ENCODE peak calls at places on chromosomes 4 and X, in seven cellular contexts. One of them, this sample, is unnamed.

GRCh38 chrX:71282514-71283408 is 674 bp upstream of the NONO start:
- DNase-seq in neuronal stem cell: peak; percentile 6
- DNase-seq in IMR-90: peak; percentile 45
- DNase-seq in mesenchymal stem cell: no peak
- DNase-seq in trophoblast cell: no peak
- DNase-seq in mesendoderm: peak; percentile 57
- DNase-seq in H1: no peak
- DNase-seq in this sample: no peak

GRCh38 chrX:1185556-1185955 is 26.9 kb downstream of the CRLF2 start:
- DNase-seq in neuronal stem cell: no peak
- DNase-seq in IMR-90: no peak
- DNase-seq in mesenchymal stem cell: no peak
- DNase-seq in trophoblast cell: no peak
- DNase-seq in mesendoderm: no peak
- DNase-seq in H1: no peak
- DNase-seq in this sample: peak; percentile 3

GRCh38 chrX:2320580-2321327 is 180.0 kb downstream of the DHRSX start:
- DNase-seq in neuronal stem cell: no peak
- DNase-seq in IMR-90: peak; percentile 77
- DNase-seq in mesenchymal stem cell: peak; percentile 80
- DNase-seq in trophoblast cell: peak; percentile 56
- DNase-seq in mesendoderm: peak; percentile 8
- DNase-seq in H1: no peak
- DNase-seq in this sample: no peak

GRCh38 chr4:22736912-22737311 is 44.2 kb downstream of the GBA3 start:
- DNase-seq in neuronal stem cell: no peak
- DNase-seq in IMR-90: no peak
- DNase-seq in mesenchymal stem cell: no peak
- DNase-seq in trophoblast cell: no peak
- DNase-seq in mesendoderm: no peak
- DNase-seq in H1: no peak
- DNase-seq in this sample: no peak

GRCh38 chr4:26803462-26803861 is 57.2 kb upstream of the STIM2 start:
- DNase-seq in neuronal stem cell: peak; percentile 20
- DNase-seq in IMR-90: no peak
- DNase-seq in mesenchymal stem cell: no peak
- DNase-seq in trophoblast cell: no peak
- DNase-seq in mesendoderm: peak; percentile 72
- DNase-seq in H1: no peak
- DNase-seq in this sample: peak; percentile 34

GRCh38 chrX:139932901-139933796 is at the start of gene ATP11C:
- DNase-seq in neuronal stem cell: peak; percentile 74
- DNase-seq in IMR-90: peak; percentile 83
- DNase-seq in mesenchymal stem cell: peak; percentile 87
- DNase-seq in trophoblast cell: peak; percentile 51
- DNase-seq in mesendoderm: peak; percentile 91
- DNase-seq in H1: peak; percentile 56
- DNase-seq in this sample: peak; percentile 82

GRCh38 chr4:52954771-52955170 is 92.7 kb downstream of the RASL11B start:
- DNase-seq in neuronal stem cell: no peak
- DNase-seq in IMR-90: peak; percentile 38
- DNase-seq in mesenchymal stem cell: no peak
- DNase-seq in trophoblast cell: no peak
- DNase-seq in mesendoderm: no peak
- DNase-seq in H1: no peak
- DNase-seq in this sample: no peak

GRCh38 chr4:38509551-38509950 is 154.4 kb upstream of the KLF3 start:
- DNase-seq in neuronal stem cell: no peak
- DNase-seq in IMR-90: no peak
- DNase-seq in mesenchymal stem cell: no peak
- DNase-seq in trophoblast cell: no peak
- DNase-seq in mesendoderm: no peak
- DNase-seq in H1: no peak
- DNase-seq in this sample: no peak

GRCh38 chr4:158715787-158716186 is 7.4 kb downstream of the PPID start:
- DNase-seq in neuronal stem cell: no peak
- DNase-seq in IMR-90: no peak
- DNase-seq in mesenchymal stem cell: no peak
- DNase-seq in trophoblast cell: no peak
- DNase-seq in mesendoderm: no peak
- DNase-seq in H1: no peak
- DNase-seq in this sample: no peak

GRCh38 chr4:158710814-158711213 is 12.4 kb downstream of the PPID start:
- DNase-seq in neuronal stem cell: no peak
- DNase-seq in IMR-90: peak; percentile 8
- DNase-seq in mesenchymal stem cell: peak; percentile 20
- DNase-seq in trophoblast cell: no peak
- DNase-seq in mesendoderm: peak; percentile 14
- DNase-seq in H1: no peak
- DNase-seq in this sample: no peak

DNA sequence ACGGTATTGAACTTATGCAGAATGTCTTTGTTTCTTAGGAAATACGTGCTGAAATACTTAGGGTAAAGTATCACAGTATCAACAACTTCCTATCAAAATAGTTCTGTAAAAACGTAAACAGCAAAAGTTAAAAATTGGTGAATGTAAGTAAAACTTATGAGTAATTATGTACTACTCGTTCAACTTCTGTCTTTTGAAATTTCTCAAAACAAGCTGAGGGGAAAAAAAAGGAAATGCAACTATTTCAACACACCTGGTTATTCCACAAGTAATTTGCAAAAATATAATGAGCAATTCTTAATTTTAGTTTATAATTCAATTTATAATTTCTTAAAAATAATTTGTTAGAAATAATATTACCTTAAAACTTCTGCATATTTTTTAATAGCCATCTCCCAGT is 8.3 kb downstream of the PPID start:
- DNase-seq in neuronal stem cell: no peak
- DNase-seq in IMR-90: no peak
- DNase-seq in mesenchymal stem cell: no peak
- DNase-seq in trophoblast cell: no peak
- DNase-seq in mesendoderm: no peak
- DNase-seq in H1: no peak
- DNase-seq in this sample: no peak
- H3K9ac ChIP-seq in neuronal stem cell: no peak overlapping the region
- H3K9ac ChIP-seq in IMR-90: no peak overlapping the region
- H3K9ac ChIP-seq in mesenchymal stem cell: no peak overlapping the region
- H3K9ac ChIP-seq in trophoblast cell: no peak overlapping the region
- H3K9ac ChIP-seq in mesendoderm: no peak overlapping the region
- H3K9ac ChIP-seq in H1: no peak overlapping the region
- H3K9ac ChIP-seq in this sample: no peak overlapping the region

GRCh38 chr4:3401436-3402171 is 40.2 kb upstream of the HGFAC start:
- DNase-seq in neuronal stem cell: no peak
- DNase-seq in IMR-90: no peak
- DNase-seq in mesenchymal stem cell: no peak
- DNase-seq in trophoblast cell: no peak
- DNase-seq in mesendoderm: no peak
- DNase-seq in H1: no peak
- DNase-seq in this sample: no peak

GRCh38 chr4:3405176-3405575 is 36.6 kb upstream of the HGFAC start:
- DNase-seq in neuronal stem cell: no peak
- DNase-seq in IMR-90: no peak
- DNase-seq in mesenchymal stem cell: no peak
- DNase-seq in trophoblast cell: no peak
- DNase-seq in mesendoderm: no peak
- DNase-seq in H1: no peak
- DNase-seq in this sample: no peak

GRCh38 chr4:3404546-3404945 is 37.2 kb upstream of the HGFAC start:
- DNase-seq in neuronal stem cell: no peak
- DNase-seq in IMR-90: no peak
- DNase-seq in mesenchymal stem cell: no peak
- DNase-seq in trophoblast cell: no peak
- DNase-seq in mesendoderm: no peak
- DNase-seq in H1: no peak
- DNase-seq in this sample: no peak

GRCh38 chr4:3403104-3403906 is 38.5 kb upstream of the HGFAC start:
- DNase-seq in neuronal stem cell: no peak
- DNase-seq in IMR-90: no peak
- DNase-seq in mesenchymal stem cell: no peak
- DNase-seq in trophoblast cell: no peak
- DNase-seq in mesendoderm: no peak
- DNase-seq in H1: no peak
- DNase-seq in this sample: no peak

DNA sequence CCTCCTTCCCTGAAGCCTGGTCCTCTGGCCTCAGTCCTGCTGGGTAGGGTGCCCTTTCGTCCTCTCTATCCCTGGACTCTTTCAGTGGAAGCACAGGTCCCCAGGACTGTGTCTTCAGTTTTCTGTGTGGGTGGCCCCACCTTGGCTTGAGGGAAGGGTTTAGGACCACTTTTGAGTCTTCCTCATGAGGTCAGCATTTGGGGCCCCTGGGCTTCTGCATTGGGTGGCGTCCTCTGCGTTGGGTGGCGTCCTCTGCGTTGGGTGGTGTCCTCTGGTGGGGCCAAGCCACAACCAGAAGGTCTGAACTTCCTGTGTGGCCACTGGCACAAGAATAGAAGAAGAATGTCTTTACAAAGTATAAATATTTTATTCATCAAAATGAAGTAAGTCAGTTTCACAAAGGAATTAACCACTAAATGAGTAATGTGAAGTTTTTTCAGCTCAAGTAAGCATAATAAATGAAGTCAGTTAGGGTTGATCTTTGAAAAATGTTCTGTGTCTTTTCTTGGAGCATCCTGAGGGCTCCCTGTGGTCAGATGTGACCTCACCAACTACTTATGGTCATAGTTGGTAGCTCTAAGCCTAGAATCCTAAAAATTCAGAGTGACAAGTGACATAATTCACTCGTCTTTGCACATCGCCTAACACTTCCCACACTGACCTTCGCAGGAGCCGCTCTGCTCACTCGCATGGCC is 39.2 kb upstream of the HGFAC start:
- DNase-seq in neuronal stem cell: no peak
- DNase-seq in IMR-90: peak; percentile 36
- DNase-seq in mesenchymal stem cell: peak; percentile 43
- DNase-seq in trophoblast cell: no peak
- DNase-seq in mesendoderm: no peak
- DNase-seq in H1: no peak
- DNase-seq in this sample: no peak
- H2AK5ac ChIP-seq in neuronal stem cell: no peak overlapping the region
- H2AK5ac ChIP-seq in IMR-90: peak overlapping the region; percentile 76
- H2AK5ac ChIP-seq in mesenchymal stem cell: peak overlapping the region; percentile 92
- H2AK5ac ChIP-seq in trophoblast cell: no peak overlapping the region
- H2AK5ac ChIP-seq in mesendoderm: no peak overlapping the region
- H2AK5ac ChIP-seq in H1: no peak overlapping the region
- H2AK5ac ChIP-seq in this sample: no peak overlapping the region

GRCh38 chrX:7116081-7116480 is 31.4 kb upstream of the STS start:
- DNase-seq in neuronal stem cell: no peak
- DNase-seq in IMR-90: no peak
- DNase-seq in mesenchymal stem cell: no peak
- DNase-seq in trophoblast cell: no peak
- DNase-seq in mesendoderm: no peak
- DNase-seq in H1: no peak
- DNase-seq in this sample: no peak
- H3K4me1 ChIP-seq in neuronal stem cell: peaks cover 2% of the 10 kb centered on the region
- H3K4me1 ChIP-seq in IMR-90: peaks cover 4% of the 10 kb centered on the region
- H3K4me1 ChIP-seq in mesenchymal stem cell: peaks cover 1% of the 10 kb centered on the region
- H3K4me1 ChIP-seq in trophoblast cell: peaks cover 2% of the 10 kb centered on the region
- H3K4me1 ChIP-seq in mesendoderm: peaks cover 4% of the 10 kb centered on the region
- H3K4me1 ChIP-seq in H1: no peaks in the 10 kb centered on the region
- H3K4me1 ChIP-seq in this sample: peaks cover 5% of the 10 kb centered on the region

DNA sequence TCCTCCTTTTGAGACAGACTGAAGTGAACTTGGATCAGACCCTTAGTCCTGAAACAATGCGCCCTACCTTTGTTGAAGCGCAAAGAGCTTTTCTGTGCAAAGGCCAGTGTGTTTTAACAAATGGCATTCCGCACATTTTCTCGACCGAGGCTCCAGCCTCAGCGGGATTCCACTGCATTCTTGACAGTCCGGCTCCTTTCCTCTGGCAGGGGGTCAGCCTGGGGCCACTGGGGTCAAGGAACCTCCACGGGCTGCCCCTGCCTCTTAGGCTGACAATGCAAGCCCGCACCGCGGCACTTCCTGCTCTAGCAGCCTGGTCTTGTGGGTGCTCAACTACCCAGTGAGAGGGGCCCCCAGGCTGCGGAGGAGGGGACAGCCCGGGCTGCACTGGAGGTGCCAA is 47.2 kb upstream of the TFDP3 start:
- DNase-seq in neuronal stem cell: peak; percentile 85
- DNase-seq in IMR-90: no peak
- DNase-seq in mesenchymal stem cell: peak; percentile 12
- DNase-seq in trophoblast cell: peak; percentile 32
- DNase-seq in mesendoderm: peak; percentile 94
- DNase-seq in H1: peak; percentile 71
- DNase-seq in this sample: peak; percentile 80
- H3K9ac ChIP-seq in neuronal stem cell: no peak overlapping the region
- H3K9ac ChIP-seq in IMR-90: no peak overlapping the region
- H3K9ac ChIP-seq in mesenchymal stem cell: no peak overlapping the region
- H3K9ac ChIP-seq in trophoblast cell: no peak overlapping the region
- H3K9ac ChIP-seq in mesendoderm: no peak overlapping the region
- H3K9ac ChIP-seq in H1: no peak overlapping the region
- H3K9ac ChIP-seq in this sample: no peak overlapping the region

GRCh38 chrX:56563231-56564116 is at the start of gene UBQLN2:
- DNase-seq in neuronal stem cell: peak; percentile 39
- DNase-seq in IMR-90: peak; percentile 70
- DNase-seq in mesenchymal stem cell: peak; percentile 79
- DNase-seq in trophoblast cell: peak; percentile 48
- DNase-seq in mesendoderm: peak; percentile 81
- DNase-seq in H1: no peak
- DNase-seq in this sample: peak; percentile 71
- H2AK5ac ChIP-seq in neuronal stem cell: no peak within 1 kb of the TSS
- H2AK5ac ChIP-seq in IMR-90: no peak within 1 kb of the TSS
- H2AK5ac ChIP-seq in mesenchymal stem cell: no peak within 1 kb of the TSS
- H2AK5ac ChIP-seq in trophoblast cell: no peak within 1 kb of the TSS
- H2AK5ac ChIP-seq in mesendoderm: no peak within 1 kb of the TSS
- H2AK5ac ChIP-seq in H1: no peak within 1 kb of the TSS
- H2AK5ac ChIP-seq in this sample: no peak within 1 kb of the TSS

GRCh38 chr4:6686104-6686787 is 7.4 kb upstream of the S100P start:
- DNase-seq in neuronal stem cell: no peak
- DNase-seq in IMR-90: no peak
- DNase-seq in mesenchymal stem cell: no peak
- DNase-seq in trophoblast cell: no peak
- DNase-seq in mesendoderm: no peak
- DNase-seq in H1: no peak
- DNase-seq in this sample: no peak

GRCh38 chr4:6692379-6692778 is 1.3 kb upstream of the S100P start:
- DNase-seq in neuronal stem cell: no peak
- DNase-seq in IMR-90: no peak
- DNase-seq in mesenchymal stem cell: no peak
- DNase-seq in trophoblast cell: no peak
- DNase-seq in mesendoderm: no peak
- DNase-seq in H1: no peak
- DNase-seq in this sample: no peak

GRCh38 chr4:6689506-6689960 is 4.1 kb upstream of the S100P start:
- DNase-seq in neuronal stem cell: no peak
- DNase-seq in IMR-90: no peak
- DNase-seq in mesenchymal stem cell: no peak
- DNase-seq in trophoblast cell: no peak
- DNase-seq in mesendoderm: no peak
- DNase-seq in H1: no peak
- DNase-seq in this sample: peak; percentile 53

GRCh38 chr4:6687947-6688878 is 5.5 kb upstream of the S100P start:
- DNase-seq in neuronal stem cell: no peak
- DNase-seq in IMR-90: no peak
- DNase-seq in mesenchymal stem cell: no peak
- DNase-seq in trophoblast cell: peak; percentile 86
- DNase-seq in mesendoderm: peak; percentile 49
- DNase-seq in H1: no peak
- DNase-seq in this sample: peak; percentile 58

GRCh38 chr4:6688879-6689505 is 4.7 kb upstream of the S100P start:
- DNase-seq in neuronal stem cell: no peak
- DNase-seq in IMR-90: peak; percentile 94
- DNase-seq in mesenchymal stem cell: peak; percentile 97
- DNase-seq in trophoblast cell: peak; percentile 98
- DNase-seq in mesendoderm: peak; percentile 98
- DNase-seq in H1: no peak
- DNase-seq in this sample: peak; percentile 81
- H3K4me1 ChIP-seq in neuronal stem cell: peaks cover 8% of the 10 kb centered on the region
- H3K4me1 ChIP-seq in IMR-90: peaks cover 23% of the 10 kb centered on the region
- H3K4me1 ChIP-seq in mesenchymal stem cell: peaks cover 30% of the 10 kb centered on the region
- H3K4me1 ChIP-seq in trophoblast cell: peaks cover 47% of the 10 kb centered on the region
- H3K4me1 ChIP-seq in mesendoderm: peaks cover 9% of the 10 kb centered on the region
- H3K4me1 ChIP-seq in H1: peaks cover 13% of the 10 kb centered on the region
- H3K4me1 ChIP-seq in this sample: no peaks in the 10 kb centered on the region